ENCODE peak calls at places on chromosomes 6 and 20, in seven cellular contexts. N is Right ventricle myocardium inferior; O is RCC 7860; L is activated CD8-positive, alpha-beta memory T cell treated with anti-CD3 and anti-CD28 coated beads for 48 hours; T is head of caudate nucleus; H is mesendoderm; J is NCI-H1105 treated with DMSO at 0.1 percent for 48 hours. M is an unnamed sample.

GRCh38 chr6:160400426-160400825 is 52.2 kb downstream of the SLC22A3 start:
- DNase-seq in N (no peak), O (peak; percentile 25), L (no peak), T (no peak), H (no peak), J (no peak), M (no peak)

GRCh38 chr6:130794686-130795085 is 32.5 kb upstream of the SMLR1 start:
- DNase-seq in N (no peak), O (no peak), L (no peak), T (no peak), H (no peak), J (no peak), M (no peak)

GRCh38 chr6:28137458-28138020 is 4.1 kb upstream of the ZKSCAN8 start:
- DNase-seq in N (no peak), O (no peak), L (no peak), T (no peak), H (peak; percentile 25), J (no peak), M (no peak)

GRCh38 chr6:137673603-137674002 is 179.4 kb upstream of the OLIG3 start:
- DNase-seq in N (no peak), O (no peak), L (no peak), T (no peak), H (no peak), J (no peak), M (no peak)

GRCh38 chr6:41963371-41963770 is 21.8 kb upstream of the CCND3 start:
- DNase-seq in N (no peak), O (no peak), L (no peak), T (no peak), H (no peak), J (no peak), M (no peak)

GRCh38 chr20:53839423-53840176 is 230.8 kb downstream of the BCAS1 start:
- DNase-seq in N (peak; percentile 76), O (no peak), L (peak; percentile 10), T (no peak), H (no peak), J (no peak), M (no peak)

GRCh38 chr20:6886065-6886729 is 118.7 kb downstream of the BMP2 start:
- DNase-seq in N (no peak), O (no peak), L (no peak), T (no peak), H (peak; percentile 28), J (peak; percentile 42), M (no peak)

GRCh38 chr6:44262467-44263356 is 2.6 kb downstream of the NFKBIE start:
- DNase-seq in N (no peak), O (no peak), L (no peak), T (no peak), H (no peak), J (no peak), M (no peak)

GRCh38 chr6:100446922-100447899 is 17.5 kb downstream of the SIM1 start:
- DNase-seq in N (no peak), O (no peak), L (no peak), T (no peak), H (peak; percentile 47), J (no peak), M (no peak)

GRCh38 chr20:63377256-63378114 is 16.3 kb upstream of the CHRNA4 start:
- DNase-seq in N (no peak), O (no peak), L (no peak), T (no peak), H (peak; percentile 64), J (no peak), M (no peak)

M was measured in posterior cingulate gyrus.